ENCODE peak calls at places on chromosomes 7 and 10, in five cellular contexts. W is fibroblast of lung; A is heart right ventricle; U is naive thymus-derived CD4-positive, alpha-beta T cell; T is neural progenitor cell. L is an unnamed sample. For H3K4me1, the result is how much of the 10 kb centered on the place peaks cover.

GRCh38 chr10:3467052-3467906 is 294.7 kb upstream of the PITRM1 start:
- DNase-seq in W (peak), A (peak), U (no peak), T (peak), L (no peak)

GRCh38 chr10:5888352-5888751 is 1.3 kb downstream of the ANKRD16 start:
- DNase-seq in W (peak), A (no peak), U (no peak), T (no peak), L (no peak)

GRCh38 chr7:50068026-50068425 is 25.0 kb downstream of the ZPBP start:
- DNase-seq in W (peak), A (no peak), U (peak), T (peak), L (no peak)

GRCh38 chr7:107958764-107959526 is 44.0 kb downstream of the LAMB1 start:
- DNase-seq in W (peak), A (no peak), U (no peak), T (no peak), L (no peak)

GRCh38 chr10:91587710-91588638 is 44.9 kb downstream of the PPP1R3C start:
- DNase-seq in W (peak), A (no peak), U (no peak), T (no peak), L (no peak)

GRCh38 chr7:142568430-142569097 is 180.7 kb upstream of the PRSS1 start:
- DNase-seq in W (peak), A (no peak), U (no peak), T (no peak), L (no peak)

GRCh38 chr10:112967200-112967599 is 17.2 kb downstream of the TCF7L2 start:
- DNase-seq in W (peak), A (no peak), U (no peak), T (no peak), L (no peak)

GRCh38 chr10:8998751-8999150 is 944.3 kb downstream of the GATA3 start:
- DNase-seq in W (peak), A (no peak), U (no peak), T (no peak), L (no peak)

GRCh38 chr10:102422586-102423129 is 2.0 kb downstream of the FBXL15 start:
- DNase-seq in W (peak), A (peak), U (no peak), T (peak), L (peak)

GRCh38 chr7:55034776-55035175 is 16.0 kb downstream of the EGFR start:
- DNase-seq in W (no peak), A (no peak), U (no peak), T (no peak), L (no peak)

GRCh38 chr7:135672560-135673359 is 10.4 kb downstream of the STMP1 start:
- DNase-seq in W (peak), A (no peak), U (peak), T (peak), L (no peak)

GRCh38 chr7:120402368-120402767 is 129.4 kb downstream of the KCND2 start:
- DNase-seq in W (peak), A (no peak), U (no peak), T (no peak), L (no peak)

GRCh38 chr10:43340619-43341018 is 30.8 kb upstream of the FXYD4 start:
- DNase-seq in W (peak), A (no peak), U (no peak), T (no peak), L (no peak)

GRCh38 chr7:55561756-55562155 is 10.5 kb downstream of the VOPP1 start:
- DNase-seq in W (no peak), A (no peak), U (no peak), T (no peak), L (no peak)

GRCh38 chr10:90579602-90580242 is 278.1 kb downstream of the HTR7 start:
- DNase-seq in W (peak), A (no peak), U (no peak), T (peak), L (no peak)

GRCh38 chr7:77453531-77453930 is 37.4 kb upstream of the GSAP start:
- DNase-seq in W (peak), A (no peak), U (no peak), T (no peak), L (no peak)

GRCh38 chr7:105838273-105839141 is 37.9 kb downstream of the ATXN7L1 start:
- DNase-seq in W (peak), A (no peak), U (no peak), T (no peak), L (no peak)

GRCh38 chr7:131629203-131629871 is 72.9 kb upstream of the PODXL start:
- DNase-seq in W (peak), A (no peak), U (no peak), T (no peak), L (no peak)

GRCh38 chr10:8600192-8600591 is 545.7 kb downstream of the GATA3 start:
- DNase-seq in W (peak), A (no peak), U (no peak), T (no peak), L (no peak)

GRCh38 chr7:145665499-145666258 is 450.9 kb upstream of the CNTNAP2 start:
- DNase-seq in W (no peak), A (no peak), U (no peak), T (no peak), L (no peak)

GRCh38 chr7:50677279-50677996 is 105.3 kb downstream of the GRB10 start:
- DNase-seq in W (no peak), A (no peak), U (no peak), T (no peak), L (no peak)

GRCh38 chr7:50693475-50693874 is 89.2 kb downstream of the GRB10 start:
- DNase-seq in W (peak), A (no peak), U (no peak), T (no peak), L (no peak)

GRCh38 chr7:155506854-155507337 is 39.5 kb downstream of the CNPY1 start:
- DNase-seq in W (no peak), A (no peak), U (no peak), T (peak), L (no peak)

GRCh38 chr10:75108684-75109458 is 2.6 kb upstream of the SAMD8 start:
- DNase-seq in W (no peak), A (peak), U (no peak), T (peak), L (no peak)

GRCh38 chr10:129424978-129425377 is 42.1 kb upstream of the MGMT start:
- DNase-seq in W (no peak), A (no peak), U (no peak), T (no peak), L (no peak)

GRCh38 chr7:55971045-55971444 is 6.7 kb downstream of the NIPSNAP2 start:
- DNase-seq in W (peak), A (no peak), U (no peak), T (no peak), L (no peak)

GRCh38 chr7:158021836-158022235 is 565.8 kb downstream of the PTPRN2 start:
- DNase-seq in W (no peak), A (no peak), U (no peak), T (no peak), L (no peak)

GRCh38 chr7:128453836-128454804 is 1.6 kb upstream of the HILPDA start:
- DNase-seq in W (peak), A (peak), U (no peak), T (peak), L (no peak)
- H3K4me1 ChIP-seq in W (under half), A (under half), U (under half), T (under half), L (under half)

DNA sequence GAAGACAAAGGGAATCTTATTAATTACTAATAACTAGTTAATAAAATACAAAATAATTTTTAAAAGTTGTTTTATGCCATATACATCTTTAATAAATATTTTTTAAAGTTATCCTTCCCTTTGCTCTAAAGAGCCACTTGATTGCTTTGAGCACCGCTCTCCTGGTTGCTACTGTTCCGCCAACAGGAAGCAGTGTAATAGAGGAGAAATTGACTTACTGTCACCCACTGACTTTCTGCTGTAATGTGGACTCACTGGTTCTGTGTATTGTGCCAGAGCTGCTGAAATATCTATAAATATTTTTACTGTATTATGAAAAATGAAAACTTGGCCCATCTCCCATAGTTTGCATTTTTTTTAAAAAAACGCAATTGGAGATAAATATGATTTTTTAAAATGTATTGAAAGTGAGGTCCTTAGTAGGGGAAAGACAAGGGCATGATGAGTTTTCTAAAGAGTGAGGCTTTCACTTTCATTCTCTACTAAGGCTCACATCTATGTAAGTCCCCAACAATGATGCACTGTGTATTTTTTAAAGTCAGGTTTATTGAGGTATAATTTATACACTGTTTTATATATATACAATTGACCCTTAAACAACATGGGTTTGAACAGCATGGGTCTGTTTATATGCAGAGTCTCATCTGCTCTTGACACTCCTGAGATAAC is 100.5 kb downstream of the NPY start:
- DNase-seq in W (no peak), A (no peak), U (no peak), T (no peak), L (no peak)
- H3K4me3 ChIP-seq in W (no peak), A (no peak), U (no peak), T (no peak), L (no peak)

GRCh38 chr7:90771281-90771680 is 175.2 kb downstream of the CDK14 start:
- DNase-seq in W (peak), A (no peak), U (no peak), T (no peak), L (no peak)

GRCh38 chr7:90772410-90772809 is 176.3 kb downstream of the CDK14 start:
- DNase-seq in W (no peak), A (no peak), U (no peak), T (no peak), L (no peak)

GRCh38 chr7:90777075-90777864 is 181.1 kb downstream of the CDK14 start:
- DNase-seq in W (no peak), A (no peak), U (no peak), T (no peak), L (no peak)

GRCh38 chr7:90773269-90773668 is 177.1 kb downstream of the CDK14 start:
- DNase-seq in W (no peak), A (no peak), U (no peak), T (no peak), L (no peak)

DNA sequence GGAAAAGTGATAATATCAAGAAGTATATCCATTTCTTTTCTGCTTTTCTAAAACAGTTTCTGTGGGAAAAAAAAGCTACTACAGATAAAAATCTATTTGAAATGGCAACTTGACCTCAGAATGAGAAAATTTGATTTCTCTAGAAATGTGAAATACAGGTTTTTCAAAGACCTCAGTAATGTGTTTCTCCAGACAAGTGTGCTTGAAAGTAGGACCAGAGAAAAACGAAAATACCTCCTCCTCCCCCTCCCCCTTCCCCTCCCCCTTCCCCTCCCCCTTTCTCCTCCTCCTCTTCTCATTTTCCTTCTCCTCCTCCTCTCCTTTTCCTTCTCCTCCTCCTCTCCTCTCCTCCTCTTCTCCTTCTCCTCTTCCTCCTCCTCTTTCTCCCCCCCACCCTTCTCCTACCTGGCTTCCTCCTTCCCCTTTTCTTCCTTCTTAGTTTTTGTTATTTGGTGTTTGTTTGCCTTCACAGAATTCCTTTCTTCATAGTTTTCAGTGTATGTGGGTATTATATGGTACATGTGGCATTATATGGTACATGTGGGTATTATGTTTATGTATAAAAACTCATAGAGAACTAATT is 179.4 kb downstream of the CDK14 start:
- DNase-seq in W (no peak), A (no peak), U (no peak), T (no peak), L (no peak)
- H3K4me1 ChIP-seq in W (under half), A (under half), U (under half), T (under half), L (under half)

DNA sequence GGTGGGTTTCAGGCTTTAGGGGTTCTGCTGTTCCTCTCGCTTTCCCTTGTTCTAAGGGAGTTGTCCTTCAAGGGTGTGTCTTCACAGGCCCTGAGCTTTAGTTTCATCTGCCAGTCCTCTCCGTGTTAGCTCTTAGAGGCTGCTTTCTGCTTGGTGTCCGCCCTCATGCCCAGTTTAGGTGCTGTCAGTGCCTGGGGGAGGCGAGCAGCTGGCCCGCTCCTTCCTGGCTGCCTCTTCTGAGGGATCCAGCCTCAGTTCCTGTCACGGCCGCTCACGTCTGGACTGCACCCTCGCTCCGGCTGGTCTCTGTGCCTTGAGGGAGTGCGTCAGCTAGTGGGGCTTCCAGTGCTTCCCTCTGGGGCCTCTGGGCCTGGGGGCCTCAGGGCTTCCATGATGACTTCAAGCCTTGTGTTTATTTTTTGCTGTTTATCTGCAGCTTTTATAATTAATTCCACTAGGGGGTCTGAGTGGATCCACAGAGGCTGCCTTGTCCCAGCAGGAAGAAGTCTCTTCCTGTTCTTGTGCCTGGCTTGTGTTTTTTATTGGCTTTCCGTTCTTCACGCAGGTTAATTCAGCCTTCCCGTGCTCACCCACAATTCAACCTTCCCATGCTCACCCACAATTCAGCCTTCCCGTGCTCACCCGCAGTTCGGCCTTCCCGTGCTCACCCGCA is 33.0 kb downstream of the WDR37 start:
- DNase-seq in W (no peak), A (no peak), U (no peak), T (no peak), L (no peak)
- H3K4me3 ChIP-seq in W (no peak), A (no peak), U (no peak), T (no peak), L (no peak)

GRCh38 chr10:81928119-81928518 is 53.1 kb downstream of the NRG3 start:
- DNase-seq in W (no peak), A (no peak), U (no peak), T (no peak), L (no peak)
- H3K4me1 ChIP-seq in W (under half), A (under half), U (under half), T (under half), L (under half)